ENCODE peak calls at places on chromosomes 11 and 22, in six cellular contexts. One of them, this sample, is unnamed.

GRCh38 chr22:47534150-47535133 is 772.0 kb downstream of the TBC1D22A start:
- DNase-seq in brain microvascular endothelial cell: no peak
- DNase-seq in activated CD4-positive, CD25-positive, alpha-beta regulatory T cell: no peak
- DNase-seq in HS-5: no peak
- DNase-seq in cardiac muscle cell: no peak
- DNase-seq in T-helper 9 cell: no peak
- DNase-seq in this sample: no peak

GRCh38 chr22:35334010-35334409 is 34.3 kb downstream of the TOM1 start:
- DNase-seq in brain microvascular endothelial cell: no peak
- DNase-seq in activated CD4-positive, CD25-positive, alpha-beta regulatory T cell: no peak
- DNase-seq in HS-5: no peak
- DNase-seq in cardiac muscle cell: no peak
- DNase-seq in T-helper 9 cell: no peak
- DNase-seq in this sample: no peak

GRCh38 chr11:109145287-109145686 is 276.7 kb upstream of the C11orf87 start:
- DNase-seq in brain microvascular endothelial cell: no peak
- DNase-seq in activated CD4-positive, CD25-positive, alpha-beta regulatory T cell: no peak
- DNase-seq in HS-5: no peak
- DNase-seq in cardiac muscle cell: no peak
- DNase-seq in T-helper 9 cell: no peak
- DNase-seq in this sample: no peak

GRCh38 chr22:21443057-21443734 is 24.0 kb upstream of the TMEM191C start:
- DNase-seq in brain microvascular endothelial cell: no peak
- DNase-seq in activated CD4-positive, CD25-positive, alpha-beta regulatory T cell: no peak
- DNase-seq in HS-5: no peak
- DNase-seq in cardiac muscle cell: no peak
- DNase-seq in T-helper 9 cell: no peak
- DNase-seq in this sample: no peak

GRCh38 chr11:64592234-64592615 is 1.2 kb downstream of the SLC22A12 start:
- DNase-seq in brain microvascular endothelial cell: no peak
- DNase-seq in activated CD4-positive, CD25-positive, alpha-beta regulatory T cell: no peak
- DNase-seq in HS-5: no peak
- DNase-seq in cardiac muscle cell: no peak
- DNase-seq in T-helper 9 cell: no peak
- DNase-seq in this sample: no peak

GRCh38 chr11:109971184-109971523 is 122.0 kb upstream of the ZC3H12C start:
- DNase-seq in brain microvascular endothelial cell: peak
- DNase-seq in activated CD4-positive, CD25-positive, alpha-beta regulatory T cell: no peak
- DNase-seq in HS-5: peak
- DNase-seq in cardiac muscle cell: peak
- DNase-seq in T-helper 9 cell: no peak
- DNase-seq in this sample: peak

GRCh38 chr22:37501610-37502341 is 15.6 kb upstream of the MFNG start:
- DNase-seq in brain microvascular endothelial cell: peak
- DNase-seq in activated CD4-positive, CD25-positive, alpha-beta regulatory T cell: no peak
- DNase-seq in HS-5: no peak
- DNase-seq in cardiac muscle cell: peak
- DNase-seq in T-helper 9 cell: no peak
- DNase-seq in this sample: peak

GRCh38 chr11:2186669-2187266 is 15.2 kb upstream of the TH start:
- DNase-seq in brain microvascular endothelial cell: peak
- DNase-seq in activated CD4-positive, CD25-positive, alpha-beta regulatory T cell: no peak
- DNase-seq in HS-5: no peak
- DNase-seq in cardiac muscle cell: peak
- DNase-seq in T-helper 9 cell: peak
- DNase-seq in this sample: peak

GRCh38 chr22:49751968-49752597 is 75.6 kb downstream of the BRD1 start:
- DNase-seq in brain microvascular endothelial cell: no peak
- DNase-seq in activated CD4-positive, CD25-positive, alpha-beta regulatory T cell: no peak
- DNase-seq in HS-5: no peak
- DNase-seq in cardiac muscle cell: no peak
- DNase-seq in T-helper 9 cell: no peak
- DNase-seq in this sample: no peak

GRCh38 chr11:114358711-114359110 is 41.6 kb downstream of the C11orf71 start:
- DNase-seq in brain microvascular endothelial cell: no peak
- DNase-seq in activated CD4-positive, CD25-positive, alpha-beta regulatory T cell: no peak
- DNase-seq in HS-5: no peak
- DNase-seq in cardiac muscle cell: peak
- DNase-seq in T-helper 9 cell: no peak
- DNase-seq in this sample: peak

GRCh38 chr11:82902880-82903279 is 1.3 kb downstream of the DDIAS start:
- DNase-seq in brain microvascular endothelial cell: no peak
- DNase-seq in activated CD4-positive, CD25-positive, alpha-beta regulatory T cell: no peak
- DNase-seq in HS-5: no peak
- DNase-seq in cardiac muscle cell: no peak
- DNase-seq in T-helper 9 cell: no peak
- DNase-seq in this sample: no peak

GRCh38 chr11:74169736-74170458 is 905 bp downstream of the C2CD3 start:
- DNase-seq in brain microvascular endothelial cell: no peak
- DNase-seq in activated CD4-positive, CD25-positive, alpha-beta regulatory T cell: no peak
- DNase-seq in HS-5: no peak
- DNase-seq in cardiac muscle cell: no peak
- DNase-seq in T-helper 9 cell: no peak
- DNase-seq in this sample: no peak

GRCh38 chr11:3984896-3985295 is 109.7 kb upstream of the RRM1 start:
- DNase-seq in brain microvascular endothelial cell: no peak
- DNase-seq in activated CD4-positive, CD25-positive, alpha-beta regulatory T cell: no peak
- DNase-seq in HS-5: no peak
- DNase-seq in cardiac muscle cell: peak
- DNase-seq in T-helper 9 cell: no peak
- DNase-seq in this sample: peak

GRCh38 chr11:87675993-87676392 is 499.2 kb downstream of the RAB38 start:
- DNase-seq in brain microvascular endothelial cell: no peak
- DNase-seq in activated CD4-positive, CD25-positive, alpha-beta regulatory T cell: no peak
- DNase-seq in HS-5: no peak
- DNase-seq in cardiac muscle cell: no peak
- DNase-seq in T-helper 9 cell: no peak
- DNase-seq in this sample: no peak

GRCh38 chr11:10581481-10582019 is 13.1 kb upstream of the LYVE1 start:
- DNase-seq in brain microvascular endothelial cell: no peak
- DNase-seq in activated CD4-positive, CD25-positive, alpha-beta regulatory T cell: no peak
- DNase-seq in HS-5: no peak
- DNase-seq in cardiac muscle cell: peak
- DNase-seq in T-helper 9 cell: no peak
- DNase-seq in this sample: peak

GRCh38 chr11:60691636-60692035 is 7.8 kb upstream of the MS4A8 start:
- DNase-seq in brain microvascular endothelial cell: no peak
- DNase-seq in activated CD4-positive, CD25-positive, alpha-beta regulatory T cell: no peak
- DNase-seq in HS-5: no peak
- DNase-seq in cardiac muscle cell: no peak
- DNase-seq in T-helper 9 cell: no peak
- DNase-seq in this sample: no peak

GRCh38 chr11:95690100-95690499 is 99.5 kb downstream of the FAM76B start:
- DNase-seq in brain microvascular endothelial cell: no peak
- DNase-seq in activated CD4-positive, CD25-positive, alpha-beta regulatory T cell: no peak
- DNase-seq in HS-5: no peak
- DNase-seq in cardiac muscle cell: no peak
- DNase-seq in T-helper 9 cell: no peak
- DNase-seq in this sample: no peak

GRCh38 chr22:24500251-24500820 is 5.2 kb downstream of the UPB1 start:
- DNase-seq in brain microvascular endothelial cell: no peak
- DNase-seq in activated CD4-positive, CD25-positive, alpha-beta regulatory T cell: no peak
- DNase-seq in HS-5: no peak
- DNase-seq in cardiac muscle cell: no peak
- DNase-seq in T-helper 9 cell: no peak
- DNase-seq in this sample: no peak

GRCh38 chr11:62444271-62444833 is 25.5 kb downstream of the SCGB1A1 start:
- DNase-seq in brain microvascular endothelial cell: peak
- DNase-seq in activated CD4-positive, CD25-positive, alpha-beta regulatory T cell: no peak
- DNase-seq in HS-5: no peak
- DNase-seq in cardiac muscle cell: peak
- DNase-seq in T-helper 9 cell: no peak
- DNase-seq in this sample: peak

GRCh38 chr11:96067160-96067559 is 143.3 kb upstream of the MTMR2 start:
- DNase-seq in brain microvascular endothelial cell: no peak
- DNase-seq in activated CD4-positive, CD25-positive, alpha-beta regulatory T cell: no peak
- DNase-seq in HS-5: no peak
- DNase-seq in cardiac muscle cell: no peak
- DNase-seq in T-helper 9 cell: no peak
- DNase-seq in this sample: no peak

GRCh38 chr22:44542561-44543222 is 44.7 kb upstream of the RTL6 start:
- DNase-seq in brain microvascular endothelial cell: no peak
- DNase-seq in activated CD4-positive, CD25-positive, alpha-beta regulatory T cell: no peak
- DNase-seq in HS-5: no peak
- DNase-seq in cardiac muscle cell: no peak
- DNase-seq in T-helper 9 cell: no peak
- DNase-seq in this sample: no peak

GRCh38 chr11:107819361-107820014 is 39.1 kb downstream of the SLC35F2 start:
- DNase-seq in brain microvascular endothelial cell: peak
- DNase-seq in activated CD4-positive, CD25-positive, alpha-beta regulatory T cell: no peak
- DNase-seq in HS-5: no peak
- DNase-seq in cardiac muscle cell: peak
- DNase-seq in T-helper 9 cell: no peak
- DNase-seq in this sample: peak

GRCh38 chr22:17266261-17266971 is 47.2 kb upstream of the ADA2 start:
- DNase-seq in brain microvascular endothelial cell: no peak
- DNase-seq in activated CD4-positive, CD25-positive, alpha-beta regulatory T cell: no peak
- DNase-seq in HS-5: no peak
- DNase-seq in cardiac muscle cell: peak
- DNase-seq in T-helper 9 cell: no peak
- DNase-seq in this sample: no peak